ENCODE peak calls at places on chromosomes 7 and 10, in eight cellular contexts. C is GM23248; S is ovary; H is spleen; A is IMR-90; B is effector memory CD4-positive, alpha-beta T cell; E is SJSA1; G is RWPE2. U is an unnamed sample.

GRCh38 chr10:64463406-64463805 is 942.2 kb downstream of the REEP3 start:
- DNase-seq in H (no peak), G (no peak), A (no peak), S (no peak), B (no peak), E (no peak), C (no peak), U (no peak)

GRCh38 chr10:17041626-17042520 is 87.7 kb downstream of the CUBN start:
- DNase-seq in B (no peak), G (no peak), E (no peak), S (no peak), A (no peak), C (no peak), H (no peak), U (no peak)

GRCh38 chr10:80465839-80466590 is 11.9 kb downstream of the TSPAN14 start:
- DNase-seq in S (no peak), C (no peak), B (no peak), H (peak; percentile 49), E (no peak), A (no peak), G (no peak), U (peak; percentile 71)

GRCh38 chr7:150978136-150978789 is at the start of gene KCNH2:
- DNase-seq in A (no peak), E (no peak), B (peak; percentile 27), C (no peak), G (no peak), S (peak; percentile 66), H (no peak), U (peak; percentile 27)

GRCh38 chr10:93680414-93681047 is 21.9 kb downstream of the FRA10AC1 start:
- DNase-seq in A (peak; percentile 37), C (peak; percentile 63), H (no peak), S (no peak), G (no peak), B (no peak), E (no peak), U (no peak)

GRCh38 chr10:81876253-81876731 is 1.3 kb downstream of the NRG3 start:
- DNase-seq in C (no peak), A (no peak), H (peak; percentile 59), G (no peak), E (no peak), B (no peak), S (no peak), U (no peak)

GRCh38 chr10:36492590-36493510 is 632.5 kb upstream of the ANKRD30A start:
- DNase-seq in B (no peak), G (no peak), S (no peak), E (peak; percentile 47), H (no peak), A (peak; percentile 84), C (peak; percentile 89), U (no peak)

GRCh38 chr7:110856704-110857103 is 234.2 kb upstream of the LRRN3 start:
- DNase-seq in G (no peak), B (no peak), H (no peak), S (no peak), C (peak; percentile 14), A (peak; percentile 50), E (no peak), U (no peak)

GRCh38 chr7:73971701-73972341 is 56.2 kb upstream of the ELN start:
- DNase-seq in A (no peak), H (peak; percentile 53), G (no peak), E (peak; percentile 34), C (no peak), S (no peak), B (no peak), U (no peak)

GRCh38 chr7:73972614-73973013 is 55.4 kb upstream of the ELN start:
- DNase-seq in H (peak; percentile 45), B (no peak), A (no peak), E (peak; percentile 25), G (no peak), S (no peak), C (no peak), U (no peak)

GRCh38 chr7:73973091-73973490 is 54.9 kb upstream of the ELN start:
- DNase-seq in G (no peak), S (no peak), C (no peak), B (no peak), H (peak; percentile 75), A (no peak), E (peak; percentile 30), U (no peak)

GRCh38 chr7:73974948-73975926 is 52.7 kb upstream of the ELN start:
- DNase-seq in H (peak; percentile 53), B (no peak), A (no peak), E (no peak), C (no peak), S (no peak), G (no peak), U (no peak)

DNA sequence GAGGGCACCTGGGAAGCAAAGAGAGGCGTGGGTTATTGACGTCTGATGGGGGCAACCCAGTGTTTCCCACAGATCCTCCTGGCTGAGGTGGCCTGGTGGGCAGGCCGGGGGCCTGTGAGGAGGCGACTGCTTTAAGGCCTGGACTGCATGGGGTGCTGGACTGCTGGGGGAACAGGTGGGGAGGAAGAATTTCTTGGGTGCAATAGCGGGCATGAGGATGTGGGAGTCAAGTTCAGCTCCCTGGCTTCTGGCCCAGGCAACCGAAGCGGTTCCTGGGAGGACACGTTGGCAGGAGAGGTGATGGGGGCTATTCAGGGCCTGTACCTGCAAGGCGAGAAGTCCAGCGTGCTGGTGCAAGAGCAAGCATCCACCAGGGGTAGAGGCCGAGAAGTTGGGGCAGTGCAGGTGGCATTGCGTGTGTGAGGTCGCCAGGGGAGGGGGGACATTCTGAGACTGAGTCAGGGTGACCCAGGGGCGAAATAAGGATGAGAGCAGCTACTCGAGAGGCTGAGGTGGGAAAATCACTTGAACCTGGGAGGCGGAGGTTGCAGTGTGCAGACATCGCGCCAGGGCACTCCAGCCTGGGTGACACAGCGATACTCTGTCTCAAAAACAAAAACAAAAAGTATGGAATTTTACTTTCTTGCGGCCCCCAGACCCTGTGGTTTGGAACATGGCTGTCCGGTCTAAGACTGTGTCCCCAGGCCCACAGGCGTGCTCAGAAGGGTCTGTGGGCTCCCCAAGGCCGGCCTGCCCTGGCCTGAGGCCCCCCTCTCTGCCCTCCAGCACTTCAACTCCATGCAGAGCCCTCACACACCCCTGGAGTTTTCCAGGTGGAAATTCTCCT is 53.6 kb upstream of the ELN start:
- DNase-seq in G (no peak), S (no peak), B (no peak), A (no peak), E (no peak), H (peak; percentile 64), C (no peak), U (no peak)
- H3K27ac ChIP-seq in G (no peak overlapping the region), S (no peak overlapping the region), B (no peak overlapping the region), A (no peak overlapping the region), E (no peak overlapping the region), H (no peak overlapping the region), C (no peak overlapping the region), U (no peak overlapping the region)

GRCh38 chr7:11570922-11571550 is 261.0 kb downstream of the THSD7A start:
- DNase-seq in E (no peak), C (peak; percentile 1), B (no peak), H (no peak), S (no peak), A (no peak), G (no peak), U (no peak)

GRCh38 chr7:11573128-11573527 is 258.9 kb downstream of the THSD7A start:
- DNase-seq in C (no peak), G (no peak), A (no peak), E (no peak), B (no peak), S (no peak), H (no peak), U (no peak)

GRCh38 chr7:11567571-11567970 is 264.4 kb downstream of the THSD7A start:
- DNase-seq in H (no peak), E (no peak), S (no peak), G (no peak), B (no peak), A (no peak), C (no peak), U (no peak)

DNA sequence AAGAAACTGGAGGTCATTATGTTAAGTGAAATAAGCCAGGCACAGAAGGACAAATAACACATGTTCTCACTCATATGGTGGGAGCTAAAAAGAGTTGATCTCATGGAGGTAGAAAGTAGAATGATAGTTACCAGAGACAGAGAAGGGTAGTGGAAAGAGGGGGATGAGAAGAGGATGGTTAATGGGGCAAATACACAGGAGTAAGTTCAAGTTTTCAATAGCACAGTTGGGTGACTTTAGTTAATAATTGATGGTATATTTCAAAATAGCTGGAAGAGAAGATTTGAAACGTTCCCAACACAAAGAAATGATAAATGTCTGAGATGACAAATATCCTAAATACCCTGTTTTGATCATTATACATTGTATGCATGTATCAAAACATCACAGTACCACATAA is 261.8 kb downstream of the THSD7A start:
- DNase-seq in H (no peak), E (no peak), B (no peak), S (no peak), G (no peak), C (no peak), A (no peak), U (no peak)
- H3K4me1 ChIP-seq in H (no peaks in the 10 kb centered on the region), E (no peaks in the 10 kb centered on the region), B (no peaks in the 10 kb centered on the region), S (no peaks in the 10 kb centered on the region), G (no peaks in the 10 kb centered on the region), C (no peaks in the 10 kb centered on the region), A (no peaks in the 10 kb centered on the region), U (no peaks in the 10 kb centered on the region)

DNA sequence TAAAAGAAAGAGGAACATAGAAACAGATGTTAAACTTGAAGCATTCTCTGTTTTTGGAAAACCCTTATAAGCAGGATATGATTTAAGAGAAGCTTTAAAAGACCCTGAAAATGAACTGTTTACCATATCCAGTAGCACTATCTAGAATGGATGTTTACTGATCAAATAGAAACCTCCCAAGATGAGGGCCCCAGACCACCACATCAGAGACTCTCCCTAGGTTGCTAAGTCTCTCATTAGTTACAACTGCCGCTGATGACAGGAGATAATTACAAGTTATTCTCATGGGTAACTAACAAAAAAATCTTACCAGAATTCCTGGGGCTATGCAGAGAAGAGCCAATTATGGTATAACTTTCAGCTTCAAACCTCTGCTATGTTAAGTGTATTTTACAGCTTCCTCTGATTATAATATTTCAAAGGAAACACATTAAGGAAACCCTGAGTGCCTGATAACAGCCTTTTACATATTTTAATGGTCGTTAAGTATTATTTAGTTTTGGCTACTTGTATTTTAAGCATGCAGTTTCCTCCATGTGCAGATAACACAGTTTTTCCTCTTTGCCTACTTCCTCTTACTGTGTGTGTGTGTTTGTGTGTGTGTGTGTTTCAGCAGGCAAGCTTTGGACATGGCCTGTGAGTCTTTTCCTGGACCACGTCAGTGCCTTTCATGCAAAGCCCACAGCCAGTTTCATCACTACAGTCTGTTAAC is 17.8 kb downstream of the JCAD start:
- DNase-seq in A (no peak), E (no peak), S (no peak), H (no peak), C (no peak), B (no peak), G (no peak), U (no peak)
- H3K27ac ChIP-seq in A (no peak overlapping the region), E (no peak overlapping the region), S (no peak overlapping the region), H (no peak overlapping the region), C (no peak overlapping the region), B (no peak overlapping the region), G (no peak overlapping the region), U (no peak overlapping the region)

GRCh38 chr10:72255977-72256729 is 17.6 kb upstream of the DDIT4 start:
- DNase-seq in C (no peak), E (no peak), B (no peak), H (no peak), A (no peak), S (no peak), G (no peak), U (no peak)

GRCh38 chr10:72258617-72259016 is 15.1 kb upstream of the DDIT4 start:
- DNase-seq in A (no peak), B (no peak), E (no peak), H (no peak), C (no peak), G (no peak), S (no peak), U (no peak)

GRCh38 chr10:72254891-72255568 is 18.7 kb upstream of the DDIT4 start:
- DNase-seq in H (peak; percentile 92), A (peak; percentile 57), G (peak; percentile 77), C (peak; percentile 80), E (peak; percentile 57), B (no peak), S (peak; percentile 90), U (no peak)

GRCh38 chr10:72259491-72260214 is 14.1 kb upstream of the DDIT4 start:
- DNase-seq in B (no peak), E (no peak), C (peak; percentile 70), H (no peak), A (peak; percentile 80), S (no peak), G (no peak), U (no peak)

DNA sequence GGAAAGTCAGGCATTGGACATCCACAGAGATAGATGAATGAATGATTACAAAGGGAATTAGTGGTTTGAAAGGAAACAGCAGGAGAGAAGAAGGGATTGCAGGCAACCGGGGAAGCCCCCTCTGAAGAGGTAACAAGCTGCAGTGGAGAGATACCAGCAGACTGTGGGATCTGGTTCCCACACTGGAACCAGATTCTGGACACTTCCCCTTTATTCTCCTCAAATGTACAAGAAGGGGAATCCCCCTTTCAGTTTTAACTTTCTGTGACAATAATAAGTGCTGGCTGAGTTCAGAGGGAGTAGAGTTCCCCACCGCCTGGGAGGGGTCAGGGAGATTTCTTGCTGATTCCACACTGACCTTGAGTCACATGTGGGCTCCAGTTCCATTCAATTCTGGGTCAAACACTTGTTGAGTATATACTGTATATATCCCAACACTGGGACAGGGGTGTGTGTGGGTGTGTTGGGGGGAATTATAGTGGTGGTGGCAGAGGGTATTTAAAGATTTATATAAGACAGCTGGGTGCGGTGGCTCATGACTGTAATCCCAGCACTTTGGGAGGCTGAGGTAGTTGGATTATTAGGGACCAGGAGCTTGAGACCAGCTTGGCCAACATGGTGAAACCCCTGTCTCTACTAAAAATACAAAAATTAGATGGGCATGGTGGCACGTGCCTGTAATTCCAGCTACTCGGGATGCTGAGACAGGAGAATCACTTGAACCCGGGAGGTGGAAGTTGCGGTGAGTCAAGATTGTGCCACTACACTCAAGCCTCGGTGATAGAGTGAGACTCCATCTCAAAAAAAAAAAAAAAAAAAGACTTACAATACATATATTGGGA is 16.5 kb upstream of the DDIT4 start:
- DNase-seq in S (no peak), B (no peak), E (no peak), C (no peak), H (no peak), A (no peak), G (no peak), U (no peak)
- H3K4me1 ChIP-seq in S (peaks cover 47% of the 10 kb centered on the region), B (peaks cover 67% of the 10 kb centered on the region), E (peaks cover 50% of the 10 kb centered on the region), C (peaks cover 34% of the 10 kb centered on the region), H (peaks cover 80% of the 10 kb centered on the region), A (peaks cover 32% of the 10 kb centered on the region), G (peaks cover 44% of the 10 kb centered on the region), U (peaks cover 93% of the 10 kb centered on the region)